ENCODE peak calls at places on chromosomes 2 and 18, in four cellular contexts. D, L, J and T are unnamed samples.
A peak's percentile ranks its signal among the peaks of the same experiment; 100 is the strongest.

GRCh38 chr2:155256803-155257202 is 558.3 kb downstream of the KCNJ3 start:
- DNase-seq in J (no peak), L (no peak), D (no peak), T (no peak)

GRCh38 chr2:53188846-53189245 is 578.8 kb upstream of the CHAC2 start:
- DNase-seq in D (no peak), L (no peak), J (no peak), T (no peak)

GRCh38 chr2:204321027-204321800 is 224.1 kb upstream of the PARD3B start:
- DNase-seq in J (no peak), L (no peak), D (no peak), T (no peak)

GRCh38 chr2:216436369-216436768 is 24.1 kb downstream of the SMARCAL1 start:
- DNase-seq in L (no peak), D (no peak), J (no peak), T (no peak)

GRCh38 chr2:28419705-28420270 is 27.1 kb downstream of the FOSL2 start:
- DNase-seq in J (no peak), L (no peak), D (no peak), T (no peak)

GRCh38 chr2:43593241-43593640 is 2.6 kb downstream of the THADA start:
- DNase-seq in D (no peak), L (no peak), J (no peak), T (no peak)

GRCh38 chr2:11160731-11161455 is 5.6 kb downstream of the SLC66A3 start:
- DNase-seq in D (no peak), J (peak; percentile 71), L (no peak), T (no peak)

GRCh38 chr2:120485096-120485495 is 139.2 kb downstream of the INHBB start:
- DNase-seq in D (no peak), L (no peak), J (peak; percentile 63), T (no peak)

GRCh38 chr2:67656875-67657274 is 259.7 kb downstream of the ETAA1 start:
- DNase-seq in J (no peak), D (no peak), L (no peak), T (no peak)

GRCh38 chr2:227473019-227473461 is 1.1 kb downstream of the AGFG1 start:
- DNase-seq in L (no peak), D (no peak), J (no peak), T (no peak)

GRCh38 chr2:134365356-134365755 is 111.5 kb downstream of the MGAT5 start:
- DNase-seq in J (no peak), L (no peak), D (no peak), T (no peak)

GRCh38 chr2:236694125-236694888 is 124.7 kb downstream of the ACKR3 start:
- DNase-seq in J (no peak), D (no peak), L (no peak), T (no peak)

GRCh38 chr2:26330604-26331003 is 15.3 kb upstream of the SELENOI start:
- DNase-seq in J (no peak), L (no peak), D (no peak), T (no peak)

GRCh38 chr2:106963156-106963555 is 77.2 kb upstream of the ST6GAL2 start:
- DNase-seq in L (no peak), D (no peak), J (no peak), T (no peak)

GRCh38 chr18:34028341-34028740 is 196.4 kb downstream of the NOL4 start:
- DNase-seq in J (no peak), L (no peak), D (no peak), T (no peak)

GRCh38 chr18:22999212-22999611 is 66.1 kb downstream of the RBBP8 start:
- DNase-seq in L (no peak), J (no peak), D (no peak), T (no peak)

GRCh38 chr2:1137992-1138391 is 187.3 kb downstream of the SNTG2 start:
- DNase-seq in J (no peak), D (no peak), L (no peak), T (no peak)

GRCh38 chr2:46298522-46299351 is 1.5 kb downstream of the EPAS1 start:
- DNase-seq in L (no peak), J (peak; percentile 88), D (peak; percentile 20), T (peak; percentile 42)

GRCh38 chr2:216583606-216584005 is 49.6 kb upstream of the IGFBP2 start:
- DNase-seq in J (no peak), D (no peak), L (no peak), T (no peak)

GRCh38 chr2:237434916-237435315 is 21.0 kb upstream of the COL6A3 start:
- DNase-seq in J (peak; percentile 88), L (no peak), D (peak; percentile 71), T (peak; percentile 40)

GRCh38 chr2:10405441-10405840 is 42.7 kb downstream of the ODC1 start:
- DNase-seq in D (no peak), J (no peak), L (no peak), T (no peak)

GRCh38 chr2:83364264-83364663 is 1094.8 kb downstream of the SUCLG1 start:
- DNase-seq in L (no peak), J (no peak), D (no peak), T (no peak)

GRCh38 chr2:20231632-20232031 is 6.7 kb upstream of the SDC1 start:
- DNase-seq in L (no peak), D (no peak), J (no peak), T (no peak)

GRCh38 chr2:38315707-38316333 is 61.3 kb downstream of the ATL2 start:
- DNase-seq in L (no peak), D (no peak), J (no peak), T (peak; percentile 13)

GRCh38 chr2:20438334-20439192 is 8.3 kb upstream of the RHOB start:
- DNase-seq in J (peak; percentile 36), D (no peak), L (no peak), T (no peak)

GRCh38 chr18:79583984-79584401 is 95.6 kb upstream of the CTDP1 start:
- DNase-seq in D (no peak), J (peak; percentile 45), L (no peak), T (no peak)

GRCh38 chr18:13175754-13176210 is 42.8 kb upstream of the LDLRAD4 start:
- DNase-seq in J (no peak), L (no peak), D (no peak), T (no peak)

GRCh38 chr2:233107011-233107410 is 46.9 kb downstream of the INPP5D start:
- DNase-seq in D (no peak), L (no peak), J (peak; percentile 31), T (no peak)

GRCh38 chr2:168993538-168993937 is 37.6 kb downstream of the ABCB11 start:
- DNase-seq in D (no peak), J (no peak), L (no peak), T (no peak)

GRCh38 chr18:711693-712400 is 583 bp downstream of the ENOSF1 start:
- DNase-seq in D (peak; percentile 61), L (peak; percentile 11), J (peak; percentile 85), T (peak; percentile 30)

GRCh38 chr18:76610012-76610411 is 115.0 kb upstream of the ZNF516 start:
- DNase-seq in J (no peak), D (no peak), L (no peak), T (no peak)

GRCh38 chr18:70555046-70555445 is 266.2 kb downstream of the SOCS6 start:
- DNase-seq in J (no peak), D (no peak), L (no peak), T (no peak)

GRCh38 chr2:85253890-85254289 is 73.9 kb downstream of the TGOLN2 start:
- DNase-seq in L (no peak), J (peak; percentile 32), D (no peak), T (no peak)

GRCh38 chr2:177256026-177256425 is 8.5 kb downstream of the NFE2L2 start:
- DNase-seq in L (no peak), D (no peak), J (no peak), T (no peak)